ENCODE peak calls at places on chromosome 12, in ten cellular contexts. One of them, this sample, is unnamed.

GRCh38 chr12:131153956-131154355 is 200.2 kb downstream of the ADGRD1 start:
- DNase-seq in T-helper 9 cell: no peak
- DNase-seq in stimulated activated CD8-positive, alpha-beta memory T cell treated with anti-CD3 and anti-CD28 coated beads, Interleukin-4, amount 100 ng/mL, for 24 hours: no peak
- DNase-seq in HT1080: no peak
- DNase-seq in ACHN: no peak
- DNase-seq in fibroblast of gingiva: no peak
- DNase-seq in NCI-H446 treated with DMSO at 0.1 percent for 48 hours: no peak
- DNase-seq in progenitor cell of endocrine pancreas: no peak
- DNase-seq in testis: no peak
- DNase-seq in right lobe of liver: no peak
- DNase-seq in this sample: no peak

GRCh38 chr12:96208801-96209534 is 14.8 kb downstream of the ELK3 start:
- DNase-seq in T-helper 9 cell: no peak
- DNase-seq in stimulated activated CD8-positive, alpha-beta memory T cell treated with anti-CD3 and anti-CD28 coated beads, Interleukin-4, amount 100 ng/mL, for 24 hours: no peak
- DNase-seq in HT1080: no peak
- DNase-seq in ACHN: no peak
- DNase-seq in fibroblast of gingiva: no peak
- DNase-seq in NCI-H446 treated with DMSO at 0.1 percent for 48 hours: no peak
- DNase-seq in progenitor cell of endocrine pancreas: no peak
- DNase-seq in testis: no peak
- DNase-seq in right lobe of liver: no peak
- DNase-seq in this sample: no peak

GRCh38 chr12:104215638-104216297 is at the start of gene TXNRD1:
- DNase-seq in T-helper 9 cell: peak
- DNase-seq in stimulated activated CD8-positive, alpha-beta memory T cell treated with anti-CD3 and anti-CD28 coated beads, Interleukin-4, amount 100 ng/mL, for 24 hours: peak
- DNase-seq in HT1080: no peak
- DNase-seq in ACHN: peak
- DNase-seq in fibroblast of gingiva: peak
- DNase-seq in NCI-H446 treated with DMSO at 0.1 percent for 48 hours: no peak
- DNase-seq in progenitor cell of endocrine pancreas: peak
- DNase-seq in testis: peak
- DNase-seq in right lobe of liver: peak
- DNase-seq in this sample: peak

GRCh38 chr12:99959549-99960170 is 25.1 kb downstream of the ANKS1B start:
- DNase-seq in T-helper 9 cell: no peak
- DNase-seq in stimulated activated CD8-positive, alpha-beta memory T cell treated with anti-CD3 and anti-CD28 coated beads, Interleukin-4, amount 100 ng/mL, for 24 hours: no peak
- DNase-seq in HT1080: no peak
- DNase-seq in ACHN: peak
- DNase-seq in fibroblast of gingiva: peak
- DNase-seq in NCI-H446 treated with DMSO at 0.1 percent for 48 hours: peak
- DNase-seq in progenitor cell of endocrine pancreas: no peak
- DNase-seq in testis: no peak
- DNase-seq in right lobe of liver: no peak
- DNase-seq in this sample: no peak

GRCh38 chr12:75750950-75751349 is 239.5 kb upstream of the KRR1 start:
- DNase-seq in T-helper 9 cell: no peak
- DNase-seq in stimulated activated CD8-positive, alpha-beta memory T cell treated with anti-CD3 and anti-CD28 coated beads, Interleukin-4, amount 100 ng/mL, for 24 hours: no peak
- DNase-seq in HT1080: peak
- DNase-seq in ACHN: peak
- DNase-seq in fibroblast of gingiva: peak
- DNase-seq in NCI-H446 treated with DMSO at 0.1 percent for 48 hours: peak
- DNase-seq in progenitor cell of endocrine pancreas: no peak
- DNase-seq in testis: no peak
- DNase-seq in right lobe of liver: no peak
- DNase-seq in this sample: no peak

GRCh38 chr12:1502856-1503255 is 91.5 kb downstream of the FBXL14 start:
- DNase-seq in T-helper 9 cell: no peak
- DNase-seq in stimulated activated CD8-positive, alpha-beta memory T cell treated with anti-CD3 and anti-CD28 coated beads, Interleukin-4, amount 100 ng/mL, for 24 hours: no peak
- DNase-seq in HT1080: no peak
- DNase-seq in ACHN: no peak
- DNase-seq in fibroblast of gingiva: no peak
- DNase-seq in NCI-H446 treated with DMSO at 0.1 percent for 48 hours: no peak
- DNase-seq in progenitor cell of endocrine pancreas: no peak
- DNase-seq in testis: no peak
- DNase-seq in right lobe of liver: no peak
- DNase-seq in this sample: no peak

GRCh38 chr12:40634431-40635131 is 57.7 kb upstream of the CNTN1 start:
- DNase-seq in T-helper 9 cell: no peak
- DNase-seq in stimulated activated CD8-positive, alpha-beta memory T cell treated with anti-CD3 and anti-CD28 coated beads, Interleukin-4, amount 100 ng/mL, for 24 hours: no peak
- DNase-seq in HT1080: no peak
- DNase-seq in ACHN: no peak
- DNase-seq in fibroblast of gingiva: peak
- DNase-seq in NCI-H446 treated with DMSO at 0.1 percent for 48 hours: no peak
- DNase-seq in progenitor cell of endocrine pancreas: no peak
- DNase-seq in testis: no peak
- DNase-seq in right lobe of liver: no peak
- DNase-seq in this sample: no peak

GRCh38 chr12:37543966-37544668 is 772.5 kb upstream of the ALG10B start:
- DNase-seq in T-helper 9 cell: no peak
- DNase-seq in stimulated activated CD8-positive, alpha-beta memory T cell treated with anti-CD3 and anti-CD28 coated beads, Interleukin-4, amount 100 ng/mL, for 24 hours: no peak
- DNase-seq in HT1080: no peak
- DNase-seq in ACHN: no peak
- DNase-seq in fibroblast of gingiva: no peak
- DNase-seq in NCI-H446 treated with DMSO at 0.1 percent for 48 hours: no peak
- DNase-seq in progenitor cell of endocrine pancreas: no peak
- DNase-seq in testis: no peak
- DNase-seq in right lobe of liver: no peak
- DNase-seq in this sample: no peak

GRCh38 chr12:10358969-10359368 is 30.9 kb downstream of the KLRK1 start:
- DNase-seq in T-helper 9 cell: no peak
- DNase-seq in stimulated activated CD8-positive, alpha-beta memory T cell treated with anti-CD3 and anti-CD28 coated beads, Interleukin-4, amount 100 ng/mL, for 24 hours: no peak
- DNase-seq in HT1080: no peak
- DNase-seq in ACHN: no peak
- DNase-seq in fibroblast of gingiva: no peak
- DNase-seq in NCI-H446 treated with DMSO at 0.1 percent for 48 hours: no peak
- DNase-seq in progenitor cell of endocrine pancreas: no peak
- DNase-seq in testis: no peak
- DNase-seq in right lobe of liver: no peak
- DNase-seq in this sample: no peak